ENCODE peak calls at places on chromosomes 12 and 14, in six cellular contexts. H is gastrocnemius medialis, G is hepatocyte, U is brain microvascular endothelial cell, B is left ventricle myocardium inferior, T is cardiac muscle cell. I is an unnamed sample.

GRCh38 chr12:55930771-55931316 is at the start of gene DGKA:
- DNase-seq in G (peak), T (peak), B (peak), H (no peak), U (peak), I (peak)

GRCh38 chr12:48980389-48980952 is 2.3 kb downstream of the WNT1 start:
- DNase-seq in H (no peak), G (peak), T (no peak), U (no peak), B (no peak), I (no peak)

GRCh38 chr12:61513972-61514371 is 746.2 kb upstream of the USP15 start:
- DNase-seq in G (no peak), U (no peak), H (no peak), T (peak), B (no peak), I (no peak)

GRCh38 chr12:89977356-89978185 is 268.9 kb upstream of the ATP2B1 start:
- DNase-seq in G (no peak), T (no peak), U (no peak), H (no peak), B (no peak), I (no peak)

GRCh38 chr14:68363841-68364711 is 428.8 kb downstream of the ZFP36L1 start:
- DNase-seq in H (peak), G (peak), T (peak), B (peak), U (peak), I (peak)

GRCh38 chr14:54329082-54329695 is 67.6 kb upstream of the CDKN3 start:
- DNase-seq in U (peak), T (peak), H (no peak), G (peak), B (peak), I (no peak)

GRCh38 chr14:90398315-90398811 is 1.5 kb downstream of the CALM1 start:
- DNase-seq in T (peak), U (peak), H (peak), G (peak), B (no peak), I (no peak)

GRCh38 chr12:98174410-98174809 is 341.0 kb upstream of the TMPO start:
- DNase-seq in U (no peak), H (no peak), T (no peak), G (no peak), B (no peak), I (no peak)

GRCh38 chr12:26293612-26294011 is 98.2 kb downstream of the SSPN start:
- DNase-seq in T (no peak), G (no peak), H (no peak), B (no peak), U (no peak), I (no peak)

GRCh38 chr14:89436274-89436656 is 19.2 kb upstream of the FOXN3 start:
- DNase-seq in H (no peak), U (no peak), T (no peak), B (no peak), G (no peak), I (no peak)

GRCh38 chr12:72273499-72273837 is 1.3 kb downstream of the TRHDE start:
- DNase-seq in H (no peak), T (no peak), G (no peak), B (no peak), U (no peak), I (no peak)

GRCh38 chr14:55438066-55438683 is 2.2 kb downstream of the TBPL2 start:
- DNase-seq in G (peak), B (no peak), H (no peak), U (peak), T (peak), I (peak)

GRCh38 chr12:53624453-53624852 is 1.7 kb downstream of the ATF7 start:
- DNase-seq in B (no peak), H (no peak), T (no peak), G (peak), U (no peak), I (no peak)
- H3K4me3 ChIP-seq in B (peak), H (peak), T (peak), G (peak), U (peak), I (peak)

GRCh38 chr12:30927210-30927576 is 645 bp downstream of the TSPAN11 start:
- DNase-seq in T (no peak), U (no peak), H (no peak), B (no peak), G (no peak), I (no peak)
- H3K4me3 ChIP-seq in T (no peak), U (no peak), H (no peak), B (peak), G (peak), I (peak)

GRCh38 chr12:65958456-65958855 is 134.2 kb downstream of the HMGA2 start:
- DNase-seq in U (no peak), G (peak), H (no peak), T (no peak), B (no peak), I (no peak)

GRCh38 chr12:65959452-65959851 is 135.2 kb downstream of the HMGA2 start:
- DNase-seq in H (no peak), U (no peak), B (no peak), T (no peak), G (no peak), I (no peak)

GRCh38 chr12:65953621-65954020 is 129.3 kb downstream of the HMGA2 start:
- DNase-seq in U (no peak), T (no peak), G (no peak), B (no peak), H (no peak), I (no peak)

GRCh38 chr12:65955418-65955817 is 131.1 kb downstream of the HMGA2 start:
- DNase-seq in B (no peak), G (no peak), U (no peak), T (no peak), H (no peak), I (no peak)

DNA sequence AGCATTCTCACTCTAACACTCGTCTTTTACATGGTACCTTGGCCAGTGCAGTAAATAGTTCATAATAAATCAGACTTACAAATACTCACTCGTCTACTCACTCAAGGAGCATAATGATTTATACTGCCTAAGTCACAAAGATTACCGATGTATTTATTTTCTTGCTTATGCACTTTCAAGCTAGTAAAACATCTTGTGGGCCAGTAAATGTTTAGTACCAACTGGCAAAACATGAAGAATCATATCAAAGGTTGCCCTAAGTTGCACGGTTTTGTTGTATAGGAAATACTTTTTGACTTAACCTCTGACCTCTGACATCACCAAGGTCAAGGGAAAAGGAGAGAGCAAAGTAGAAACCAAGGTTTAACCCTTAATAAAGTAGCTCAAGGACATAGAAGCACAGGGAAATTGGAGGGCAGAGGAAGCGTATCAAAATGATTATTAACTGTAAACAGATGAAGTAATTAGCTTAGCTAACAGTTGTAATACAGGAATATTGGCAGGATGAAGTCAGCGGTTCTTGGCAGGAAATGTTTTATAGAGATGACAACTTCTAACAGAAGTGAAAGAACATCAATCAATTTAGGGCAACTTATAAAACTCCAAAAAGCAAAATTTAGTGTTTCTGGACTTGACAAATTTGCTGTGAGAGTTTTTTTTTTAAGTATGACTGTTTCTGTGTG is 131.9 kb downstream of the HMGA2 start:
- DNase-seq in H (no peak), T (no peak), B (no peak), U (no peak), G (no peak), I (no peak)
- H3K4me3 ChIP-seq in H (no peak), T (no peak), B (no peak), U (no peak), G (no peak), I (no peak)

GRCh38 chr12:126218697-126219096 is 1153.5 kb downstream of the AACS start:
- DNase-seq in H (no peak), G (no peak), B (no peak), T (peak), U (no peak), I (no peak)

GRCh38 chr12:126224032-126224431 is 1158.8 kb downstream of the AACS start:
- DNase-seq in G (no peak), U (no peak), B (no peak), T (no peak), H (no peak), I (no peak)

GRCh38 chr12:126219654-126220279 is 1154.5 kb downstream of the AACS start:
- DNase-seq in G (no peak), T (no peak), H (no peak), U (no peak), B (no peak), I (no peak)

DNA sequence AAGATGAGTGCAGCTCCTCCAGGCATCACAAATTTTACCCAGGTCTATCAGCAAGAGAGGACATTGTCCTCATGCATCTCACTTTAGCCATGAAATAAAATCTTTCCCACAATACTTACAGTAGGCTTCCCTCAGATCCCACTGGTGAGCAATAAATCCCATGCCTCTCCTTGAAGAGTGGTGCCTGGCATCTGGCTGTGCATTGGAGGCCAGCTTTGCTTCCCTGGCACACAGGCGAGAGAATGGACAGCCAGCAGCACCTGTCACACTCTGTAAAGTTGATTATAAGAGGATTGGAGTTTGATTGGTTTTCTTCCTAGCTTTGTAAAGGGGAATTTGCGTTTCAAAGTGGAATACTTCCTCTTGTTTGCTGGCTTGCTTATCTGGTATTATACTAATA is 1153.9 kb downstream of the AACS start:
- DNase-seq in H (no peak), G (no peak), B (no peak), U (no peak), T (no peak), I (no peak)
- H3K4me3 ChIP-seq in H (no peak), G (no peak), B (no peak), U (no peak), T (no peak), I (no peak)

GRCh38 chr12:120148011-120148410 is 31.5 kb upstream of the RAB35 start:
- DNase-seq in H (no peak), G (no peak), T (no peak), B (no peak), U (no peak), I (no peak)
- H3K4me3 ChIP-seq in H (no peak), G (no peak), T (no peak), B (no peak), U (no peak), I (no peak)

GRCh38 chr12:124513297-124513867 is 54.0 kb downstream of the NCOR2 start:
- DNase-seq in T (no peak), G (no peak), H (no peak), U (no peak), B (no peak), I (no peak)
- H3K4me3 ChIP-seq in T (no peak), G (no peak), H (no peak), U (no peak), B (peak), I (no peak)

I was measured in skeletal muscle cell.